ENCODE peak calls at places on chromosome 22, in eight cellular contexts. C, B, Y, A, H, T, X and D are unnamed samples.
A peak's percentile ranks its signal among the peaks of the same experiment; 100 is the strongest.

GRCh38 chr22:32897400-32897799 is 95.9 kb downstream of the TIMP3 start:
- DNase-seq in C (peak; percentile 43), B (no peak), Y (no peak), A (peak; percentile 80), H (no peak), T (no peak), X (no peak), D (peak; percentile 10)

GRCh38 chr22:50138036-50138435 is 32.5 kb upstream of the PANX2 start:
- DNase-seq in C (no peak), B (no peak), Y (no peak), A (no peak), H (no peak), T (no peak), X (no peak), D (no peak)

GRCh38 chr22:23376256-23376655 is 195.9 kb downstream of the BCR start:
- DNase-seq in C (no peak), B (no peak), Y (no peak), A (peak; percentile 31), H (no peak), T (no peak), X (no peak), D (peak; percentile 9)

GRCh38 chr22:19868773-19869471 is 14.2 kb upstream of the GNB1L start:
- DNase-seq in C (no peak), B (no peak), Y (peak; percentile 68), A (no peak), H (no peak), T (no peak), X (no peak), D (no peak)

GRCh38 chr22:42990131-42990838 is 24.7 kb downstream of the PACSIN2 start:
- DNase-seq in C (peak; percentile 89), B (no peak), Y (no peak), A (peak; percentile 89), H (no peak), T (peak; percentile 58), X (no peak), D (peak; percentile 74)

GRCh38 chr22:29314074-29314473 is 1.4 kb downstream of the RASL10A start:
- DNase-seq in C (no peak), B (no peak), Y (peak; percentile 65), A (no peak), H (no peak), T (no peak), X (no peak), D (no peak)

GRCh38 chr22:39530692-39531331 is 1.7 kb downstream of the RPS19BP1 start:
- DNase-seq in C (peak; percentile 41), B (no peak), Y (no peak), A (peak; percentile 45), H (no peak), T (no peak), X (no peak), D (no peak)

GRCh38 chr22:35102663-35103062 is 36.7 kb downstream of the ISX start:
- DNase-seq in C (peak; percentile 2), B (no peak), Y (no peak), A (peak; percentile 44), H (no peak), T (peak; percentile 43), X (no peak), D (no peak)

GRCh38 chr22:46619830-46620501 is at the start of gene GRAMD4:
- DNase-seq in C (no peak), B (peak; percentile 53), Y (no peak), A (no peak), H (no peak), T (no peak), X (no peak), D (no peak)

GRCh38 chr22:20550057-20550817 is 42.8 kb downstream of the MED15 start:
- DNase-seq in C (no peak), B (no peak), Y (peak; percentile 59), A (no peak), H (no peak), T (no peak), X (no peak), D (no peak)

GRCh38 chr22:32661296-32661695 is 140.2 kb upstream of the TIMP3 start:
- DNase-seq in C (peak; percentile 94), B (no peak), Y (peak; percentile 91), A (peak; percentile 92), H (no peak), T (peak; percentile 41), X (no peak), D (peak; percentile 28)

GRCh38 chr22:42156597-42156996 is 26.0 kb upstream of the CYP2D6 start:
- DNase-seq in C (no peak), B (no peak), Y (no peak), A (no peak), H (no peak), T (no peak), X (no peak), D (no peak)

GRCh38 chr22:27420817-27421361 is 380.7 kb downstream of the MN1 start:
- DNase-seq in C (peak; percentile 95), B (peak; percentile 11), Y (peak; percentile 92), A (peak; percentile 92), H (no peak), T (peak; percentile 41), X (no peak), D (peak; percentile 32)

GRCh38 chr22:46894851-46895640 is 132.6 kb downstream of the TBC1D22A start:
- DNase-seq in C (no peak), B (no peak), Y (no peak), A (no peak), H (no peak), T (no peak), X (no peak), D (no peak)

GRCh38 chr22:48923165-48923875 is 904.4 kb downstream of the BRD1 start:
- DNase-seq in C (no peak), B (no peak), Y (no peak), A (no peak), H (no peak), T (no peak), X (no peak), D (no peak)

GRCh38 chr22:43007519-43008102 is 7.3 kb downstream of the PACSIN2 start:
- DNase-seq in C (peak; percentile 75), B (no peak), Y (no peak), A (peak; percentile 77), H (no peak), T (no peak), X (no peak), D (peak; percentile 65)

GRCh38 chr22:16609548-16610261 is 17.1 kb upstream of the CCT8L2 start:
- DNase-seq in C (no peak), B (no peak), Y (no peak), A (no peak), H (no peak), T (no peak), X (no peak), D (no peak)

GRCh38 chr22:25644122-25644521 is 79.6 kb downstream of the GRK3 start:
- DNase-seq in C (peak; percentile 6), B (no peak), Y (no peak), A (peak; percentile 36), H (no peak), T (no peak), X (no peak), D (no peak)

GRCh38 chr22:19289475-19290161 is 1.9 kb downstream of the CLTCL1 start:
- DNase-seq in C (peak; percentile 81), B (no peak), Y (no peak), A (peak; percentile 70), H (no peak), T (no peak), X (no peak), D (no peak)

GRCh38 chr22:19875531-19876313 is 21.0 kb upstream of the GNB1L start:
- DNase-seq in C (no peak), B (no peak), Y (peak; percentile 78), A (no peak), H (no peak), T (no peak), X (no peak), D (no peak)

GRCh38 chr22:46676881-46677280 is 56.7 kb downstream of the GRAMD4 start:
- DNase-seq in C (no peak), B (no peak), Y (no peak), A (no peak), H (no peak), T (no peak), X (no peak), D (no peak)

GRCh38 chr22:44473166-44473565 is 24.9 kb downstream of the RTL6 start:
- DNase-seq in C (no peak), B (no peak), Y (no peak), A (no peak), H (no peak), T (no peak), X (no peak), D (no peak)

GRCh38 chr22:46373838-46374662 is 38.5 kb downstream of the TRMU start:
- DNase-seq in C (no peak), B (no peak), Y (no peak), A (no peak), H (no peak), T (no peak), X (no peak), D (no peak)

GRCh38 chr22:31944700-31945477 is 554 bp downstream of the YWHAH start:
- DNase-seq in C (no peak), B (peak; percentile 53), Y (peak; percentile 83), A (peak; percentile 22), H (no peak), T (peak; percentile 17), X (no peak), D (no peak)

GRCh38 chr22:46454910-46455269 is 82.5 kb downstream of the CELSR1 start:
- DNase-seq in C (peak; percentile 10), B (no peak), Y (no peak), A (peak; percentile 46), H (no peak), T (peak; percentile 61), X (no peak), D (no peak)

GRCh38 chr22:50507421-50507990 is at the start of gene LMF2:
- DNase-seq in C (no peak), B (peak; percentile 100), Y (peak; percentile 97), A (no peak), H (peak; percentile 89), T (peak; percentile 66), X (peak; percentile 90), D (peak; percentile 73)

GRCh38 chr22:25485626-25486545 is 78.6 kb upstream of the GRK3 start:
- DNase-seq in C (peak; percentile 43), B (no peak), Y (no peak), A (no peak), H (no peak), T (no peak), X (no peak), D (no peak)

GRCh38 chr22:42396621-42397331 is 35.4 kb downstream of the NFAM1 start:
- DNase-seq in C (no peak), B (no peak), Y (no peak), A (no peak), H (no peak), T (no peak), X (no peak), D (no peak)

GRCh38 chr22:26673485-26673884 is 16.1 kb downstream of the MIAT start:
- DNase-seq in C (no peak), B (no peak), Y (no peak), A (peak; percentile 23), H (no peak), T (no peak), X (no peak), D (no peak)

GRCh38 chr22:32103648-32104326 is 55.3 kb downstream of the C22orf42 start:
- DNase-seq in C (peak; percentile 3), B (no peak), Y (no peak), A (peak; percentile 9), H (no peak), T (no peak), X (no peak), D (no peak)

GRCh38 chr22:31537019-31537535 is 40.7 kb downstream of the SFI1 start:
- DNase-seq in C (no peak), B (no peak), Y (no peak), A (no peak), H (no peak), T (no peak), X (no peak), D (no peak)

GRCh38 chr22:40177738-40178416 is at the start of gene TNRC6B:
- DNase-seq in C (peak; percentile 98), B (peak; percentile 67), Y (no peak), A (peak; percentile 97), H (peak; percentile 43), T (peak; percentile 14), X (peak; percentile 50), D (peak; percentile 75)

GRCh38 chr22:46145896-46146295 is 4.4 kb upstream of the PPARA start:
- DNase-seq in C (no peak), B (no peak), Y (no peak), A (no peak), H (no peak), T (no peak), X (no peak), D (no peak)

GRCh38 chr22:23183107-23183698 is 2.9 kb downstream of the BCR start:
- DNase-seq in C (peak; percentile 66), B (peak; percentile 46), Y (no peak), A (peak; percentile 57), H (no peak), T (no peak), X (no peak), D (no peak)